ENCODE peak calls at places on chromosomes 4 and X, in six cellular contexts. P, K, Y, V, J and I are unnamed samples.

GRCh38 chr4:16588170-16588569 is 310.3 kb downstream of the LDB2 start:
- DNase-seq in P (no peak), K (no peak), Y (no peak), V (no peak), J (no peak), I (no peak)

GRCh38 chrX:47831788-47832187 is 4.9 kb upstream of the ZNF81 start:
- DNase-seq in P (peak; percentile 54), K (peak; percentile 58), Y (no peak), V (peak; percentile 47), J (no peak), I (no peak)

GRCh38 chrX:129932137-129932791 is 26.3 kb downstream of the UTP14A start:
- DNase-seq in P (peak; percentile 94), K (peak; percentile 86), Y (peak; percentile 90), V (peak; percentile 88), J (peak; percentile 81), I (peak; percentile 78)

GRCh38 chr4:2942532-2943363 is 20.5 kb downstream of the NOP14 start:
- DNase-seq in P (peak; percentile 78), K (no peak), Y (peak; percentile 49), V (no peak), J (no peak), I (peak; percentile 55)

GRCh38 chrX:349196-349595 is 30.6 kb upstream of the GTPBP6 start:
- DNase-seq in P (no peak), K (no peak), Y (peak; percentile 46), V (no peak), J (no peak), I (no peak)

GRCh38 chr4:44194365-44194764 is 254.2 kb downstream of the KCTD8 start:
- DNase-seq in P (no peak), K (no peak), Y (no peak), V (no peak), J (no peak), I (no peak)

GRCh38 chr4:3411676-3412075 is 30.1 kb upstream of the HGFAC start:
- DNase-seq in P (peak; percentile 39), K (peak; percentile 18), Y (peak; percentile 48), V (no peak), J (no peak), I (peak; percentile 35)

GRCh38 chr4:891747-892146 is 40.4 kb downstream of the GAK start:
- DNase-seq in P (no peak), K (peak; percentile 70), Y (no peak), V (no peak), J (no peak), I (no peak)

GRCh38 chrX:9542106-9542764 is 77.4 kb downstream of the TBL1X start:
- DNase-seq in P (no peak), K (no peak), Y (no peak), V (no peak), J (no peak), I (no peak)

GRCh38 chr4:75232546-75232945 is 281.7 kb downstream of the RCHY1 start:
- DNase-seq in P (no peak), K (no peak), Y (no peak), V (no peak), J (no peak), I (no peak)

GRCh38 chr4:16293205-16293860 is 67.1 kb upstream of the TAPT1 start:
- DNase-seq in P (no peak), K (no peak), Y (no peak), V (no peak), J (no peak), I (no peak)

GRCh38 chr4:169337510-169337909 is 66.8 kb upstream of the SH3RF1 start:
- DNase-seq in P (no peak), K (no peak), Y (no peak), V (no peak), J (no peak), I (no peak)

GRCh38 chrX:119411959-119412358 is 12.8 kb downstream of the SLC25A43 start:
- DNase-seq in P (no peak), K (no peak), Y (peak; percentile 76), V (no peak), J (no peak), I (no peak)

GRCh38 chrX:105167233-105167632 is 53.3 kb downstream of the TEX13A start:
- DNase-seq in P (no peak), K (no peak), Y (no peak), V (no peak), J (no peak), I (no peak)

GRCh38 chr4:17111959-17112659 is 213.7 kb upstream of the LDB2 start:
- DNase-seq in P (no peak), K (peak; percentile 63), Y (no peak), V (peak; percentile 13), J (no peak), I (no peak)

GRCh38 chr4:185143596-185143969 is 517 bp downstream of the SLC25A4 start:
- DNase-seq in P (peak; percentile 68), K (no peak), Y (peak; percentile 62), V (peak; percentile 50), J (no peak), I (no peak)

GRCh38 chrX:74458738-74459137 is 37.4 kb downstream of the SLC16A2 start:
- DNase-seq in P (no peak), K (no peak), Y (no peak), V (peak; percentile 18), J (no peak), I (no peak)

GRCh38 chrX:150845091-150845490 is 53.4 kb downstream of the CD99L2 start:
- DNase-seq in P (no peak), K (no peak), Y (no peak), V (no peak), J (no peak), I (no peak)

GRCh38 chrX:133699023-133699728 is 283.9 kb upstream of the GPC4 start:
- DNase-seq in P (no peak), K (no peak), Y (no peak), V (no peak), J (no peak), I (no peak)

GRCh38 chr4:26319467-26320158 is 1.2 kb upstream of the RBPJ start:
- DNase-seq in P (peak; percentile 99), K (peak; percentile 98), Y (peak; percentile 99), V (peak; percentile 100), J (peak; percentile 98), I (peak; percentile 99)

GRCh38 chr4:154341448-154341847 is 150.2 kb downstream of the DCHS2 start:
- DNase-seq in P (no peak), K (no peak), Y (no peak), V (no peak), J (no peak), I (no peak)

GRCh38 chr4:146398404-146398803 is 123.3 kb downstream of the SLC10A7 start:
- DNase-seq in P (no peak), K (no peak), Y (no peak), V (no peak), J (no peak), I (no peak)

GRCh38 chr4:47824844-47825243 is 13.0 kb downstream of the CORIN start:
- DNase-seq in P (no peak), K (no peak), Y (no peak), V (peak; percentile 56), J (no peak), I (no peak)

GRCh38 chrX:72276478-72276953 is 532 bp downstream of the RPS4X start:
- DNase-seq in P (no peak), K (no peak), Y (no peak), V (no peak), J (no peak), I (no peak)

GRCh38 chrX:111349934-111350333 is 62.1 kb downstream of the DCX start:
- DNase-seq in P (no peak), K (no peak), Y (no peak), V (no peak), J (no peak), I (no peak)

GRCh38 chr4:82017680-82018079 is 356.1 kb downstream of the HNRNPD start:
- DNase-seq in P (no peak), K (no peak), Y (no peak), V (peak; percentile 68), J (no peak), I (no peak)

GRCh38 chr4:184598753-184599491 is 50.3 kb downstream of the CASP3 start:
- DNase-seq in P (no peak), K (no peak), Y (no peak), V (no peak), J (no peak), I (no peak)

GRCh38 chr4:15756361-15756861 is 21.7 kb upstream of the CD38 start:
- DNase-seq in P (no peak), K (no peak), Y (no peak), V (no peak), J (no peak), I (no peak)

GRCh38 chr4:162061214-162061613 is 102.6 kb downstream of the FSTL5 start:
- DNase-seq in P (no peak), K (peak; percentile 34), Y (no peak), V (peak; percentile 4), J (no peak), I (no peak)

GRCh38 chr4:5955201-5955821 is 62.4 kb upstream of the CRMP1 start:
- DNase-seq in P (no peak), K (peak; percentile 61), Y (no peak), V (no peak), J (no peak), I (no peak)

GRCh38 chr4:5952286-5953002 is 59.6 kb upstream of the CRMP1 start:
- DNase-seq in P (no peak), K (no peak), Y (no peak), V (no peak), J (no peak), I (peak; percentile 31)

GRCh38 chr4:5953003-5953951 is 60.4 kb upstream of the CRMP1 start:
- DNase-seq in P (no peak), K (peak; percentile 23), Y (no peak), V (no peak), J (no peak), I (peak; percentile 45)

GRCh38 chr4:5955856-5956255 is 62.4 kb downstream of the C4orf50 start:
- DNase-seq in P (no peak), K (no peak), Y (no peak), V (no peak), J (no peak), I (no peak)

GRCh38 chr4:5954056-5954760 is 61.3 kb upstream of the CRMP1 start:
- DNase-seq in P (no peak), K (peak; percentile 23), Y (no peak), V (no peak), J (no peak), I (peak; percentile 23)
- H3K4me1 ChIP-seq in P (peaks cover 5% of the 10 kb centered on the region), K (no peaks in the 10 kb centered on the region), Y (no peaks in the 10 kb centered on the region), V (no peaks in the 10 kb centered on the region), J (no peaks in the 10 kb centered on the region), I (no peaks in the 10 kb centered on the region)

DNA sequence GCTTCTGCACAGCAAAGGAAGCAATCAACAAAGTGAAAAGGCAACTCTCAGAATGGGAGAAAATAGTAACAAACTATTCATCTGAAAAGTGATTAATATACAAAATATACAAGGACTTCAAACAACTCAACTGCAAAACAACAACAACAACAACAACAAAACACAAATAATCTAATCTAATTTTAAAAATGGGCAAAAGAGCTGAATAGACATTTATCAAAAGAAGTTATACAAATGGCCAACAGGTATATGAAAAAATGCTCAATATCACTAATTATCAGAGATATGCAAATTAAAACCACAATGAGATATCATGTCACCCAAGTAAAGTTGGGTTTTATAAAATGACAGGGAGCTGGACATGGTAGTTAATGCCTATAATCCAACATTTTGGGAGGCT is 602.8 kb upstream of the DIAPH2 start:
- DNase-seq in P (no peak), K (no peak), Y (no peak), V (no peak), J (no peak), I (no peak)
- TF ChIP-seq CTCF in P (no peak), K (no peak), Y (no peak), V (no peak), J (no peak), I (no peak)

GRCh38 chr4:144579411-144580020 is 66.4 kb upstream of the HHIP start:
- DNase-seq in P (no peak), K (no peak), Y (no peak), V (no peak), J (no peak), I (no peak)
- H3K27ac ChIP-seq in P (no peak overlapping the region), K (no peak overlapping the region), Y (no peak overlapping the region), V (no peak overlapping the region), J (no peak overlapping the region), I (peak overlapping the region; percentile 100)

GRCh38 chr4:8164194-8164565 is 5.6 kb upstream of the ABLIM2 start:
- DNase-seq in P (no peak), K (no peak), Y (no peak), V (no peak), J (no peak), I (no peak)
- H3K4me1 ChIP-seq in P (peaks cover 11% of the 10 kb centered on the region), K (no peaks in the 10 kb centered on the region), Y (no peaks in the 10 kb centered on the region), V (peaks cover 3% of the 10 kb centered on the region), J (no peaks in the 10 kb centered on the region), I (no peaks in the 10 kb centered on the region)